ENCODE peak calls at places on chromosome 17, in ten cellular contexts. T, W, D, O, Y, K, J, X, G and C are unnamed samples.

GRCh38 chr17:66373944-66374817 is 71.8 kb downstream of the PRKCA start:
- DNase-seq in T (peak), W (peak), D (peak), O (peak), Y (peak), K (peak), J (peak), X (no peak), G (no peak), C (peak)

GRCh38 chr17:79812969-79813825 is 16.3 kb upstream of the CBX8 start:
- DNase-seq in T (peak), W (no peak), D (peak), O (no peak), Y (no peak), K (no peak), J (no peak), X (no peak), G (no peak), C (peak)

GRCh38 chr17:12730931-12731521 is 58.3 kb upstream of the ARHGAP44 start:
- DNase-seq in T (no peak), W (no peak), D (peak), O (peak), Y (no peak), K (no peak), J (no peak), X (peak), G (no peak), C (peak)

GRCh38 chr17:77768475-77768874 is 190.0 kb upstream of the TNRC6C start:
- DNase-seq in T (no peak), W (no peak), D (no peak), O (no peak), Y (no peak), K (no peak), J (no peak), X (no peak), G (no peak), C (no peak)

GRCh38 chr17:59372138-59372751 is 40.8 kb downstream of the YPEL2 start:
- DNase-seq in T (no peak), W (no peak), D (no peak), O (peak), Y (no peak), K (no peak), J (no peak), X (no peak), G (no peak), C (peak)

GRCh38 chr17:1714980-1715802 is 5.0 kb upstream of the TLCD2 start:
- DNase-seq in T (no peak), W (no peak), D (peak), O (peak), Y (no peak), K (no peak), J (peak), X (peak), G (peak), C (peak)

GRCh38 chr17:58913971-58914769 is 158.5 kb downstream of the PPM1E start:
- DNase-seq in T (no peak), W (no peak), D (no peak), O (no peak), Y (no peak), K (no peak), J (no peak), X (no peak), G (no peak), C (peak)

GRCh38 chr17:60618854-60619253 is 18.9 kb downstream of the PPM1D start:
- DNase-seq in T (no peak), W (no peak), D (no peak), O (no peak), Y (no peak), K (no peak), J (no peak), X (no peak), G (no peak), C (no peak)

GRCh38 chr17:40558651-40559015 is 6.6 kb downstream of the CCR7 start:
- DNase-seq in T (no peak), W (no peak), D (no peak), O (no peak), Y (no peak), K (no peak), J (no peak), X (peak), G (no peak), C (no peak)

GRCh38 chr17:17572010-17572785 is 19.3 kb downstream of the PEMT start:
- DNase-seq in T (no peak), W (no peak), D (no peak), O (no peak), Y (no peak), K (no peak), J (no peak), X (no peak), G (no peak), C (no peak)